ENCODE peak calls at places on chromosomes 6 and 20, in four cellular contexts. One of them, this sample, is unnamed.

GRCh38 chr6:40874495-40874894 is 164.5 kb downstream of the UNC5CL start:
- DNase-seq in neuronal stem cell: no peak
- DNase-seq in H9: peak; percentile 72
- DNase-seq in trophoblast cell: no peak
- DNase-seq in this sample: no peak

GRCh38 chr20:22387452-22387851 is 196.9 kb downstream of the FOXA2 start:
- DNase-seq in H9: no peak
- DNase-seq in neuronal stem cell: no peak
- DNase-seq in trophoblast cell: no peak
- DNase-seq in this sample: no peak

GRCh38 chr6:130239755-130240154 is 17.0 kb upstream of the SAMD3 start:
- DNase-seq in neuronal stem cell: no peak
- DNase-seq in trophoblast cell: no peak
- DNase-seq in H9: no peak
- DNase-seq in this sample: no peak

GRCh38 chr6:69570126-69570525 is 226.7 kb downstream of the LMBRD1 start:
- DNase-seq in H9: no peak
- DNase-seq in trophoblast cell: no peak
- DNase-seq in neuronal stem cell: no peak
- DNase-seq in this sample: peak; percentile 54

GRCh38 chr6:27136077-27136644 is 111.3 kb upstream of the PRSS16 start:
- DNase-seq in neuronal stem cell: no peak
- DNase-seq in trophoblast cell: no peak
- DNase-seq in H9: no peak
- DNase-seq in this sample: no peak

GRCh38 chr6:82573200-82573972 is 209.8 kb downstream of the TPBG start:
- DNase-seq in neuronal stem cell: no peak
- DNase-seq in H9: no peak
- DNase-seq in trophoblast cell: no peak
- DNase-seq in this sample: no peak

GRCh38 chr6:14132244-14133220 is 15.0 kb downstream of the CD83 start:
- DNase-seq in neuronal stem cell: no peak
- DNase-seq in trophoblast cell: peak; percentile 75
- DNase-seq in H9: no peak
- DNase-seq in this sample: no peak

GRCh38 chr6:45881705-45882435 is 133.8 kb downstream of the CLIC5 start:
- DNase-seq in H9: no peak
- DNase-seq in neuronal stem cell: no peak
- DNase-seq in trophoblast cell: no peak
- DNase-seq in this sample: peak; percentile 4

GRCh38 chr6:32815996-32816395 is 806 bp downstream of the HLA-DOB start:
- DNase-seq in trophoblast cell: no peak
- DNase-seq in neuronal stem cell: no peak
- DNase-seq in H9: no peak
- DNase-seq in this sample: no peak

GRCh38 chr6:5590187-5590586 is 328.9 kb downstream of the FARS2 start:
- DNase-seq in H9: no peak
- DNase-seq in neuronal stem cell: no peak
- DNase-seq in trophoblast cell: no peak
- DNase-seq in this sample: no peak

GRCh38 chr20:54366669-54367068 is 108.7 kb upstream of the DOK5 start:
- DNase-seq in H9: no peak
- DNase-seq in neuronal stem cell: no peak
- DNase-seq in trophoblast cell: no peak
- DNase-seq in this sample: no peak

GRCh38 chr6:161498359-161498758 is 224.5 kb upstream of the AGPAT4 start:
- DNase-seq in H9: peak; percentile 88
- DNase-seq in neuronal stem cell: peak; percentile 59
- DNase-seq in trophoblast cell: peak; percentile 15
- DNase-seq in this sample: peak; percentile 1

GRCh38 chr6:12051861-12052368 is 39.8 kb downstream of the HIVEP1 start:
- DNase-seq in H9: no peak
- DNase-seq in trophoblast cell: peak; percentile 2
- DNase-seq in neuronal stem cell: no peak
- DNase-seq in this sample: peak; percentile 69

GRCh38 chr6:3911614-3912336 is 62.6 kb downstream of the FAM50B start:
- DNase-seq in trophoblast cell: no peak
- DNase-seq in H9: peak; percentile 9
- DNase-seq in neuronal stem cell: no peak
- DNase-seq in this sample: peak; percentile 78

GRCh38 chr6:21537660-21538059 is 55.9 kb upstream of the SOX4 start:
- DNase-seq in H9: no peak
- DNase-seq in trophoblast cell: no peak
- DNase-seq in neuronal stem cell: no peak
- DNase-seq in this sample: no peak

GRCh38 chr6:48826884-48827701 is 636.0 kb downstream of the MMUT start:
- DNase-seq in H9: no peak
- DNase-seq in trophoblast cell: peak; percentile 89
- DNase-seq in neuronal stem cell: no peak
- DNase-seq in this sample: peak; percentile 93
- H3K9ac ChIP-seq in H9: no peak overlapping the region
- H3K9ac ChIP-seq in trophoblast cell: no peak overlapping the region
- H3K9ac ChIP-seq in neuronal stem cell: no peak overlapping the region
- H3K9ac ChIP-seq in this sample: peak overlapping the region; percentile 92

GRCh38 chr20:44014807-44015732 is 100.4 kb downstream of the TOX2 start:
- DNase-seq in neuronal stem cell: no peak
- DNase-seq in H9: peak; percentile 9
- DNase-seq in trophoblast cell: no peak
- DNase-seq in this sample: no peak
- H2BK12ac ChIP-seq in neuronal stem cell: no peak overlapping the region
- H2BK12ac ChIP-seq in H9: no peak overlapping the region
- H2BK12ac ChIP-seq in trophoblast cell: no peak overlapping the region
- H2BK12ac ChIP-seq in this sample: no peak overlapping the region

DNA sequence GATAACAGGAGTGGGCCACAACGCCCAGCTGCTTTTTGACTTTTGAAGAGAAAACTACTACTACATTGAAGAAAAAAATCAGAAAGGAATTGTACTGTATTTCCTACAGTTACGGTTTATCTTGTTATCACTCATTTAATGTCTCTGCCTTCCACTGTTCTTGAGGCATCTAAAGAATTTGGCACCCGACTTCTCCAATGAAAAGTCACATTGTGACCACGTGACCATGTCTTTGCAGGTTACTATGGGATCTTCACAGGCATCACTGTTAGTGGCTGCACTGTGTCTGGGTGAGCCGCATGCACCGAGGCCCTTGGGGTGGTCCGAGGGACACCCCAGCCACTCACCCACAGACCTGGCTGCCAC is 26.8 kb downstream of the RRBP1 start:
- DNase-seq in neuronal stem cell: no peak
- DNase-seq in H9: peak; percentile 50
- DNase-seq in trophoblast cell: no peak
- DNase-seq in this sample: no peak
- H3K9ac ChIP-seq in neuronal stem cell: no peak overlapping the region
- H3K9ac ChIP-seq in H9: no peak overlapping the region
- H3K9ac ChIP-seq in trophoblast cell: no peak overlapping the region
- H3K9ac ChIP-seq in this sample: peak overlapping the region; percentile 37

GRCh38 chr20:21099653-21100589 is 6.2 kb downstream of the LINC00237 start:
- DNase-seq in trophoblast cell: peak; percentile 20
- DNase-seq in neuronal stem cell: no peak
- DNase-seq in H9: peak; percentile 52
- DNase-seq in this sample: peak; percentile 18
- H2BK12ac ChIP-seq in trophoblast cell: no peak overlapping the region
- H2BK12ac ChIP-seq in neuronal stem cell: no peak overlapping the region
- H2BK12ac ChIP-seq in H9: no peak overlapping the region
- H2BK12ac ChIP-seq in this sample: no peak overlapping the region

GRCh38 chr6:125707615-125708243 is 41.7 kb upstream of the HEY2 start:
- DNase-seq in trophoblast cell: no peak
- DNase-seq in H9: peak; percentile 54
- DNase-seq in neuronal stem cell: no peak
- DNase-seq in this sample: no peak
- H3K9ac ChIP-seq in trophoblast cell: no peak overlapping the region
- H3K9ac ChIP-seq in H9: no peak overlapping the region
- H3K9ac ChIP-seq in neuronal stem cell: no peak overlapping the region
- H3K9ac ChIP-seq in this sample: no peak overlapping the region

DNA sequence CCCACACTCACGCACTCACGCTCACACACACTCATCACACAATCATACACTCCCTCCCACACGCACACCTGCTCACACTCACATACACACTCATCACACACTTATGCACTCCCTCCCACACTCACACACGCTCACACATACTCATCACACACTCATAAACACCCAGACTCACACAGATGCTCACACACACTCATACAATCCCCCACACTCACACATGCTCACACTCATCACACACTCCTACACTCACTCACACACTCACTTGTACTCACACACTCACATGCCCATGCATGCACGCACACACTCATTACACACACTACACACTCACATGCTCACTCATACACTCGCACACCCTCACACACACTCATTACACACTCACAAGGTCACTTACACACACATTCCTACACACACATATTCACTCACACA is 131.1 kb upstream of the PDE10A start:
- DNase-seq in trophoblast cell: no peak
- DNase-seq in neuronal stem cell: no peak
- DNase-seq in H9: no peak
- DNase-seq in this sample: no peak
- H2BK12ac ChIP-seq in trophoblast cell: no peak overlapping the region
- H2BK12ac ChIP-seq in neuronal stem cell: no peak overlapping the region
- H2BK12ac ChIP-seq in H9: no peak overlapping the region
- H2BK12ac ChIP-seq in this sample: no peak overlapping the region